ENCODE peak calls at places on chromosomes 7 and 10, in four cellular contexts. U, X, R and L are unnamed samples.

GRCh38 chr10:124117879-124118278 is 24.5 kb upstream of the CHST15 start:
- DNase-seq in U (no peak), X (no peak), R (no peak), L (no peak)

GRCh38 chr7:71457021-71457420 is 325.1 kb downstream of the GALNT17 start:
- DNase-seq in U (no peak), X (no peak), R (no peak), L (no peak)

GRCh38 chr7:64888901-64889685 is 14.0 kb upstream of the ZNF273 start:
- DNase-seq in U (peak), X (peak), R (no peak), L (peak)

GRCh38 chr10:105017116-105017515 is 376.0 kb downstream of the SORCS3 start:
- DNase-seq in U (no peak), X (no peak), R (no peak), L (no peak)

GRCh38 chr10:19488592-19489280 is 327.5 kb upstream of the PLXDC2 start:
- DNase-seq in U (peak), X (peak), R (no peak), L (no peak)

GRCh38 chr7:157255201-157255606 is 81.6 kb upstream of the DNAJB6 start:
- DNase-seq in U (no peak), X (no peak), R (no peak), L (no peak)

GRCh38 chr10:132237871-132238270 is 51.1 kb downstream of the DPYSL4 start:
- DNase-seq in U (no peak), X (no peak), R (no peak), L (no peak)

GRCh38 chr7:2640858-2641257 is 9.1 kb downstream of the TTYH3 start:
- DNase-seq in U (no peak), X (no peak), R (no peak), L (no peak)

GRCh38 chr10:57303567-57303966 is 942.5 kb upstream of the ZWINT start:
- DNase-seq in U (no peak), X (no peak), R (no peak), L (no peak)